ENCODE peak calls at places on chromosomes 1 and 21, in four cellular contexts. R is GM23338; D is CD8-positive, alpha-beta T cell; P is A549. I is an unnamed sample.

GRCh38 chr1:211035821-211036380 is 98.0 kb downstream of the KCNH1 start:
- DNase-seq in R (no peak), D (no peak), P (no peak), I (no peak)

GRCh38 chr1:86913399-86913895 is 479 bp downstream of the SELENOF start:
- DNase-seq in R (peak; percentile 37), D (peak; percentile 44), P (peak; percentile 2), I (peak; percentile 11)

GRCh38 chr21:17612023-17612564 is 607 bp downstream of the BTG3 start:
- DNase-seq in R (peak; percentile 70), D (peak; percentile 22), P (peak; percentile 29), I (peak; percentile 33)

GRCh38 chr1:84505167-84506001 is 802 bp upstream of the SPATA1 start:
- DNase-seq in R (peak; percentile 74), D (no peak), P (no peak), I (no peak)

GRCh38 chr21:36927718-36928117 is 38.8 kb downstream of the HLCS start:
- DNase-seq in R (peak; percentile 89), D (peak; percentile 74), P (peak; percentile 86), I (peak; percentile 58)

GRCh38 chr1:156002182-156002911 is 18.4 kb downstream of the SSR2 start:
- DNase-seq in R (no peak), D (no peak), P (peak; percentile 32), I (no peak)

GRCh38 chr1:209751627-209752231 is 4.1 kb upstream of the TRAF3IP3 start:
- DNase-seq in R (no peak), D (no peak), P (no peak), I (no peak)

GRCh38 chr1:60196026-60196425 is 122.5 kb upstream of the C1orf87 start:
- DNase-seq in R (no peak), D (no peak), P (no peak), I (no peak)

GRCh38 chr1:160954158-160955104 is at the start of gene ITLN2:
- DNase-seq in R (peak; percentile 86), D (peak; percentile 34), P (peak; percentile 69), I (peak; percentile 67)

GRCh38 chr1:46158312-46159281 is 16.3 kb upstream of the TSPAN1 start:
- DNase-seq in R (no peak), D (no peak), P (no peak), I (no peak)

GRCh38 chr1:109404838-109405237 is 7.1 kb upstream of the SORT1 start:
- DNase-seq in R (no peak), D (no peak), P (no peak), I (no peak)

GRCh38 chr1:163777205-163777604 is 455.5 kb downstream of the NUF2 start:
- DNase-seq in R (no peak), D (no peak), P (no peak), I (no peak)

GRCh38 chr1:160681067-160681890 is 30.3 kb downstream of the CD48 start:
- DNase-seq in R (peak; percentile 98), D (peak; percentile 89), P (peak; percentile 84), I (peak; percentile 93)

GRCh38 chr1:19384113-19384512 is 72.0 kb downstream of the SLC66A1 start:
- DNase-seq in R (no peak), D (no peak), P (peak; percentile 13), I (peak; percentile 23)

GRCh38 chr1:236021424-236022135 is 43.3 kb downstream of the NID1 start:
- DNase-seq in R (no peak), D (no peak), P (no peak), I (no peak)

GRCh38 chr1:187689137-187689536 is 860.4 kb downstream of the PLA2G4A start:
- DNase-seq in R (no peak), D (no peak), P (no peak), I (no peak)

GRCh38 chr1:202411421-202411820 is 62.9 kb downstream of the PPP1R12B start:
- DNase-seq in R (peak; percentile 42), D (no peak), P (no peak), I (peak; percentile 12)

GRCh38 chr21:31530918-31531705 is 128.4 kb upstream of the SOD1 start:
- DNase-seq in R (no peak), D (no peak), P (no peak), I (no peak)

GRCh38 chr1:47235280-47235679 is 3.3 kb upstream of the TAL1 start:
- DNase-seq in R (peak; percentile 15), D (no peak), P (no peak), I (no peak)

GRCh38 chr1:22105611-22106207 is 37.2 kb downstream of the WNT4 start:
- DNase-seq in R (peak; percentile 85), D (no peak), P (peak; percentile 56), I (peak; percentile 51)

GRCh38 chr1:228374711-228375577 is 31.7 kb downstream of the TRIM11 start:
- DNase-seq in R (no peak), D (no peak), P (peak; percentile 37), I (no peak)

GRCh38 chr21:38646213-38646837 is 148.0 kb upstream of the ERG start:
- DNase-seq in R (no peak), D (no peak), P (no peak), I (no peak)

GRCh38 chr1:46806196-46807020 is 7.6 kb downstream of the CYP4B1 start:
- DNase-seq in R (no peak), D (no peak), P (no peak), I (no peak)

GRCh38 chr1:178262101-178262500 is 168.2 kb downstream of the RASAL2 start:
- DNase-seq in R (peak; percentile 79), D (no peak), P (peak; percentile 76), I (peak; percentile 27)

GRCh38 chr1:223707270-223708000 is 4.9 kb upstream of the CAPN2 start:
- DNase-seq in R (peak; percentile 35), D (no peak), P (peak; percentile 97), I (no peak)

GRCh38 chr1:20704390-20705301 is 13.2 kb downstream of the KIF17 start:
- DNase-seq in R (no peak), D (no peak), P (no peak), I (no peak)

GRCh38 chr1:8590696-8591351 is 226.6 kb downstream of the RERE start:
- DNase-seq in R (no peak), D (no peak), P (no peak), I (no peak)

GRCh38 chr1:226790545-226791181 is 51.6 kb upstream of the ITPKB start:
- DNase-seq in R (no peak), D (no peak), P (no peak), I (no peak)

GRCh38 chr1:197140123-197140522 is 6.3 kb downstream of the ASPM start:
- DNase-seq in R (no peak), D (no peak), P (no peak), I (no peak)

GRCh38 chr1:50973875-50974617 is 4.0 kb downstream of the CDKN2C start:
- DNase-seq in R (peak; percentile 50), D (no peak), P (peak; percentile 65), I (peak; percentile 60)

GRCh38 chr1:46183119-46183842 is 7.0 kb upstream of the P3R3URF start:
- DNase-seq in R (peak; percentile 26), D (no peak), P (peak; percentile 83), I (no peak)

GRCh38 chr1:1591452-1591851 is 8.5 kb downstream of the FNDC10 start:
- DNase-seq in R (no peak), D (no peak), P (no peak), I (no peak)

GRCh38 chr1:67689267-67690017 is 4.4 kb downstream of the GADD45A start:
- DNase-seq in R (no peak), D (no peak), P (no peak), I (no peak)

GRCh38 chr1:47215713-47216112 is 16.3 kb downstream of the TAL1 start:
- DNase-seq in R (no peak), D (no peak), P (no peak), I (no peak)

GRCh38 chr1:84298688-84299535 is 2.6 kb upstream of the SAMD13 start:
- DNase-seq in R (peak; percentile 53), D (peak; percentile 21), P (peak; percentile 34), I (peak; percentile 70)

GRCh38 chr1:228373681-228374571 is 32.7 kb downstream of the TRIM11 start:
- DNase-seq in R (no peak), D (no peak), P (no peak), I (no peak)

GRCh38 chr21:42515708-42516502 is 2.3 kb downstream of the SLC37A1 start:
- DNase-seq in R (peak; percentile 44), D (no peak), P (no peak), I (no peak)

GRCh38 chr21:40074710-40075109 is 207.5 kb downstream of the PCP4 start:
- DNase-seq in R (no peak), D (no peak), P (no peak), I (no peak)

GRCh38 chr1:180265871-180266270 is 35.8 kb downstream of the LHX4 start:
- DNase-seq in R (no peak), D (no peak), P (no peak), I (no peak)

GRCh38 chr1:180264595-180264994 is 34.5 kb downstream of the LHX4 start:
- DNase-seq in R (no peak), D (no peak), P (no peak), I (no peak)

GRCh38 chr1:180266275-180267210 is 36.5 kb downstream of the LHX4 start:
- DNase-seq in R (no peak), D (no peak), P (no peak), I (no peak)

GRCh38 chr1:180267211-180267561 is 37.1 kb downstream of the LHX4 start:
- DNase-seq in R (no peak), D (no peak), P (no peak), I (no peak)

GRCh38 chr1:180265201-180265600 is 35.1 kb downstream of the LHX4 start:
- DNase-seq in R (no peak), D (no peak), P (no peak), I (no peak)
- H3K4me1 ChIP-seq in R (peaks cover 27% of the 10 kb centered on the region), D (no peaks in the 10 kb centered on the region), P (peaks cover 6% of the 10 kb centered on the region), I (no peaks in the 10 kb centered on the region)

DNA sequence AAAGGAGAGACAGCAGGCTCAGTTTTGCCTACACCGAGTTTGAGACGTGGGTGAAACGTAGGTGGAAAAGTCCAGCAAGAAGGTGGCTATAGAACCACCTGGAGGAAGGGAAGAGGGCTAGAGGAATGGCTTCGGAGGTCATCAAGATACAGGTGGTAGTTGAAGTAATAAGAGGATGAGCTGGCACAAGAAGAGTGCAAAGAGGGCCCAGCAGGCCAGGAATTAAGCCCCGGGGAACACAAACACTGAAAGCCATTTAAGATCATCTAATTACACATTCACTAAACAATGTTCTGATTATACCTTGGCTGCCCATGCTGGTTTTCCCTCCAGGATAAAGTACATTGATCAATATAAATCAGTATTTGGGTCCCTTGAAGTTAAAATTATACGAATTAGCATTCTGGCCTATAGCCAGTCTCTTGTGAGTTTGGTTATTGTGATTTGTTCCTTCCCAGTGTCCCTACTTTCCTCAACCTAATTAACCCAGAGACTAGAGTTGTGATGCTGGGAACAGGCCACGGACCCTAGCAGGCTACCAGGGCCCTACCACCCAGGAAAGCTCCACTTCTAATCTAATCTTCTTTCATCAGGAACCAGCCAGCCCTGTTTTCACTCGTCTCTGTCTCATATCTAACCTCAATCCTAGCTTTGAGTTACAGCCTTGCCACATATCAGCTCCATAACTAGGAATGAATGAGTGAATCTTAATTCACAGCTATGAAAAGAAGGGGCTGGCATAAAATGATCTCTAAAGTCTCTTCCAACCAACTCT is 26.4 kb upstream of the PPP1R15B start:
- DNase-seq in R (no peak), D (no peak), P (no peak), I (no peak)
- H3K4me1 ChIP-seq in R (no peaks in the 10 kb centered on the region), D (no peaks in the 10 kb centered on the region), P (peaks cover 34% of the 10 kb centered on the region), I (no peaks in the 10 kb centered on the region)

GRCh38 chr1:234918216-234918841 is 210.3 kb downstream of the TOMM20 start:
- DNase-seq in R (peak; percentile 37), D (no peak), P (no peak), I (peak; percentile 39)
- H3K4me1 ChIP-seq in R (peaks cover 15% of the 10 kb centered on the region), D (peaks cover under 1% of the 10 kb centered on the region), P (peaks cover 3% of the 10 kb centered on the region), I (peaks cover 26% of the 10 kb centered on the region)

DNA sequence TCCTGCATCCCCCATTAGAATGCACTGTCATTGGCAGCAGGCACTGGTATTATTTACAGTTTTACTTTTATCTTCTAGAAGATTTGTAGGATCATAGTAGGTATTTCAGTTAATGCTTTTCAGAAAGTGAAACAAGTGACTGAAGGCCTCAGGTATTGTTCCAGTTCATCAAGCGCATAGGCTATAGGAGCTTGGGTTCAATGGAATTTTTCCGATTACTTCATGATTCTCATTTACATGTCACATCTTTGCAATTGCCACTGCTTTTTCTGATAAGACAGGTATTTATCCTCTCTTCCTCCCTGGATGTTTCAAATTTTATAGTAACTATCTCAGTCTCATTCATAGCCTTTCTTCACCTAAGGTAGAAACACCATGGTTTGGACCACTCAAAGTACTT is 161.3 kb downstream of the NTPCR start:
- DNase-seq in R (no peak), D (no peak), P (no peak), I (no peak)
- H3K4me1 ChIP-seq in R (peaks cover 43% of the 10 kb centered on the region), D (no peaks in the 10 kb centered on the region), P (peaks cover 61% of the 10 kb centered on the region), I (peaks cover 12% of the 10 kb centered on the region)